ENCODE peak calls at places on chromosomes 16 and 17, in nine cellular contexts. E is activated CD8-positive, alpha-beta memory T cell treated with anti-CD3 and anti-CD28 coated beads for 1 hour; C is B cell; J is stimulated activated CD4-positive, alpha-beta T cell treated with anti-CD3 and anti-CD28 coated beads, Interleukin-4, amount 100 ng/mL, for 1 hour; L is mucosa of descending colon; V is HL-60; W is foreskin fibroblast; F is GM04504; B is WERI-Rb-1. U is an unnamed sample.
A peak's percentile ranks its signal among the peaks of the same experiment; 100 is the strongest.

GRCh38 chr17:73489333-73489732 is 154.9 kb downstream of the SDK2 start:
- DNase-seq in E (no peak), C (no peak), J (no peak), L (no peak), V (no peak), W (no peak), F (no peak), B (peak; percentile 47), U (no peak)

GRCh38 chr17:79023886-79024771 is at the start of gene C1QTNF1:
- DNase-seq in E (no peak), C (peak; percentile 66), J (peak; percentile 31), L (peak; percentile 84), V (no peak), W (peak; percentile 79), F (no peak), B (peak; percentile 84), U (peak; percentile 70)

GRCh38 chr17:61476476-61477203 is 24.4 kb downstream of the TBX4 start:
- DNase-seq in E (no peak), C (no peak), J (no peak), L (no peak), V (no peak), W (no peak), F (no peak), B (no peak), U (no peak)

GRCh38 chr16:31088459-31089183 is at the start of gene PRSS53:
- DNase-seq in E (no peak), C (no peak), J (no peak), L (no peak), V (no peak), W (no peak), F (no peak), B (no peak), U (no peak)

GRCh38 chr17:61351745-61352407 is 47.8 kb upstream of the TBX2 start:
- DNase-seq in E (no peak), C (no peak), J (no peak), L (no peak), V (no peak), W (peak; percentile 55), F (no peak), B (no peak), U (no peak)

GRCh38 chr17:1709971-1710806 is at the start of gene TLCD2:
- DNase-seq in E (no peak), C (peak; percentile 45), J (no peak), L (peak; percentile 95), V (no peak), W (peak; percentile 90), F (peak; percentile 52), B (peak; percentile 66), U (peak; percentile 94)

GRCh38 chr17:18966831-18967624 is 15.1 kb downstream of the SLC5A10 start:
- DNase-seq in E (no peak), C (no peak), J (no peak), L (peak; percentile 33), V (no peak), W (peak; percentile 77), F (no peak), B (no peak), U (peak; percentile 7)

GRCh38 chr16:48013476-48013875 is 142.3 kb downstream of the ABCC12 start:
- DNase-seq in E (no peak), C (no peak), J (no peak), L (no peak), V (no peak), W (no peak), F (no peak), B (no peak), U (no peak)

GRCh38 chr17:12342609-12343248 is 322.1 kb downstream of the MAP2K4 start:
- DNase-seq in E (no peak), C (no peak), J (no peak), L (peak; percentile 53), V (no peak), W (peak; percentile 20), F (no peak), B (peak; percentile 70), U (peak; percentile 54)

GRCh38 chr16:27405546-27406451 is 3.8 kb downstream of the IL21R start:
- DNase-seq in E (no peak), C (peak; percentile 42), J (peak; percentile 86), L (no peak), V (no peak), W (peak; percentile 46), F (no peak), B (no peak), U (no peak)

GRCh38 chr17:10115536-10115932 is 82.9 kb downstream of the GAS7 start:
- DNase-seq in E (no peak), C (no peak), J (no peak), L (no peak), V (no peak), W (no peak), F (no peak), B (no peak), U (no peak)

GRCh38 chr17:31595666-31596381 is 204.3 kb downstream of the RAB11FIP4 start:
- DNase-seq in E (no peak), C (no peak), J (no peak), L (no peak), V (no peak), W (no peak), F (no peak), B (no peak), U (no peak)

GRCh38 chr16:57089406-57089805 is 3.0 kb upstream of the CPNE2 start:
- DNase-seq in E (no peak), C (no peak), J (no peak), L (no peak), V (no peak), W (no peak), F (no peak), B (no peak), U (no peak)

GRCh38 chr16:53958481-53958880 is 254.5 kb downstream of the FTO start:
- DNase-seq in E (no peak), C (no peak), J (no peak), L (no peak), V (no peak), W (no peak), F (no peak), B (no peak), U (no peak)

GRCh38 chr17:64506576-64507417 is at the start of gene CEP95:
- DNase-seq in E (peak; percentile 93), C (peak; percentile 97), J (peak; percentile 93), L (peak; percentile 94), V (peak; percentile 98), W (peak; percentile 99), F (peak; percentile 94), B (peak; percentile 99), U (peak; percentile 95)

GRCh38 chr16:12646490-12647274 is 157.0 kb downstream of the CPPED1 start:
- DNase-seq in E (no peak), C (no peak), J (peak; percentile 36), L (no peak), V (no peak), W (peak; percentile 64), F (no peak), B (no peak), U (no peak)

GRCh38 chr17:82595893-82596292 is 52.4 kb downstream of the WDR45B start:
- DNase-seq in E (no peak), C (no peak), J (no peak), L (peak; percentile 80), V (no peak), W (no peak), F (no peak), B (no peak), U (peak; percentile 58)

GRCh38 chr17:14359251-14359939 is 58.5 kb downstream of the HS3ST3B1 start:
- DNase-seq in E (no peak), C (peak; percentile 82), J (peak; percentile 8), L (no peak), V (no peak), W (no peak), F (no peak), B (peak; percentile 92), U (no peak)

GRCh38 chr17:81932333-81932983 is 4.6 kb downstream of the PYCR1 start:
- DNase-seq in E (no peak), C (no peak), J (no peak), L (no peak), V (no peak), W (no peak), F (no peak), B (no peak), U (no peak)

GRCh38 chr17:78375401-78376079 is 2.9 kb upstream of the PGS1 start:
- DNase-seq in E (no peak), C (no peak), J (no peak), L (no peak), V (peak; percentile 60), W (peak; percentile 90), F (peak; percentile 85), B (no peak), U (no peak)

GRCh38 chr17:39926588-39927100 is 757 bp downstream of the ORMDL3 start:
- DNase-seq in E (no peak), C (no peak), J (peak; percentile 58), L (peak; percentile 75), V (peak; percentile 24), W (peak; percentile 63), F (no peak), B (peak; percentile 50), U (peak; percentile 60)

GRCh38 chr17:83149326-83149725 is 69.9 kb downstream of the METRNL start:
- DNase-seq in E (no peak), C (no peak), J (no peak), L (no peak), V (no peak), W (no peak), F (no peak), B (no peak), U (no peak)

GRCh38 chr17:31535581-31535981 is 144.1 kb downstream of the RAB11FIP4 start:
- DNase-seq in E (no peak), C (peak; percentile 80), J (peak; percentile 23), L (no peak), V (no peak), W (no peak), F (no peak), B (no peak), U (peak; percentile 60)

GRCh38 chr17:32303861-32304288 is 38.1 kb downstream of the C17orf75 start:
- DNase-seq in E (no peak), C (no peak), J (no peak), L (no peak), V (no peak), W (no peak), F (no peak), B (no peak), U (no peak)